ENCODE peak calls at places on chromosomes 6 and 20, in six cellular contexts. N is lower lobe of right lung, U is dorsolateral prefrontal cortex, F is heart left ventricle, E is OCI-LY7, K is aorta. T is an unnamed sample.

GRCh38 chr6:6466967-6467761 is 121.4 kb upstream of the LY86 start:
- DNase-seq in N (no peak), U (no peak), F (no peak), E (no peak), K (no peak), T (no peak)

GRCh38 chr6:30060982-30061765 is at the start of gene POLR1H:
- DNase-seq in N (peak), U (peak), F (peak), E (peak), K (peak), T (peak)

GRCh38 chr20:46605181-46605580 is 46.1 kb downstream of the SLC13A3 start:
- DNase-seq in N (no peak), U (no peak), F (no peak), E (no peak), K (no peak), T (no peak)

GRCh38 chr20:43043887-43044286 is 145.8 kb downstream of the PTPRT start:
- DNase-seq in N (no peak), U (no peak), F (no peak), E (no peak), K (no peak), T (no peak)

GRCh38 chr20:59772931-59773913 is 160.2 kb downstream of the SYCP2 start:
- DNase-seq in N (no peak), U (no peak), F (no peak), E (no peak), K (no peak), T (peak)

GRCh38 chr6:111606620-111607115 is 990 bp upstream of the TRAF3IP2 start:
- DNase-seq in N (no peak), U (no peak), F (no peak), E (peak), K (no peak), T (no peak)

GRCh38 chr20:25280051-25280573 is 32.2 kb downstream of the PYGB start:
- DNase-seq in N (peak), U (peak), F (peak), E (peak), K (peak), T (no peak)

GRCh38 chr20:61516398-61517208 is 264.5 kb downstream of the CDH4 start:
- DNase-seq in N (no peak), U (no peak), F (no peak), E (no peak), K (no peak), T (no peak)

GRCh38 chr6:156024339-156024738 is 568.7 kb upstream of the NOX3 start:
- DNase-seq in N (no peak), U (no peak), F (no peak), E (no peak), K (no peak), T (no peak)

GRCh38 chr20:24665196-24665595 is 195.8 kb downstream of the SYNDIG1 start:
- DNase-seq in N (no peak), U (no peak), F (no peak), E (no peak), K (no peak), T (no peak)

GRCh38 chr6:144793744-144794143 is 508.6 kb downstream of the UTRN start:
- DNase-seq in N (no peak), U (no peak), F (no peak), E (no peak), K (no peak), T (no peak)

GRCh38 chr6:20929283-20929682 is 395.0 kb downstream of the CDKAL1 start:
- DNase-seq in N (no peak), U (no peak), F (no peak), E (no peak), K (no peak), T (no peak)

GRCh38 chr6:47529734-47530133 is 52.1 kb downstream of the CD2AP start:
- DNase-seq in N (no peak), U (no peak), F (no peak), E (no peak), K (no peak), T (no peak)

GRCh38 chr6:47098570-47098993 is 56.5 kb upstream of the ADGRF1 start:
- DNase-seq in N (no peak), U (no peak), F (no peak), E (no peak), K (no peak), T (no peak)

GRCh38 chr20:31861346-31862156 is 8.8 kb downstream of the DUSP15 start:
- DNase-seq in N (peak), U (no peak), F (peak), E (peak), K (no peak), T (peak)

GRCh38 chr6:42217165-42217522 is 517 bp downstream of the MRPS10 start:
- DNase-seq in N (no peak), U (no peak), F (no peak), E (peak), K (no peak), T (no peak)

GRCh38 chr6:125954735-125955410 is 1.7 kb upstream of the HINT3 start:
- DNase-seq in N (no peak), U (no peak), F (no peak), E (no peak), K (no peak), T (no peak)

GRCh38 chr6:41629128-41629527 is 9.1 kb upstream of the MDFI start:
- DNase-seq in N (no peak), U (no peak), F (no peak), E (no peak), K (no peak), T (no peak)

GRCh38 chr6:15096894-15097837 is 148.7 kb upstream of the JARID2 start:
- DNase-seq in N (no peak), U (no peak), F (no peak), E (no peak), K (no peak), T (no peak)

GRCh38 chr6:33450434-33450833 is 3.9 kb upstream of the ZBTB9 start:
- DNase-seq in N (no peak), U (no peak), F (no peak), E (no peak), K (no peak), T (no peak)

GRCh38 chr20:51750037-51750769 is 18.0 kb downstream of the ATP9A start:
- DNase-seq in N (peak), U (peak), F (peak), E (no peak), K (peak), T (peak)

GRCh38 chr6:99349620-99350141 is at the start of gene FAXC:
- DNase-seq in N (peak), U (peak), F (no peak), E (no peak), K (peak), T (peak)

GRCh38 chr6:118102401-118102800 is 195.3 kb downstream of the SLC35F1 start:
- DNase-seq in N (no peak), U (no peak), F (no peak), E (no peak), K (no peak), T (no peak)

GRCh38 chr20:36307412-36308317 is 1.5 kb downstream of the DLGAP4 start:
- DNase-seq in N (no peak), U (peak), F (no peak), E (no peak), K (no peak), T (no peak)

GRCh38 chr6:163720005-163720404 is 305.5 kb downstream of the QKI start:
- DNase-seq in N (no peak), U (no peak), F (no peak), E (no peak), K (no peak), T (no peak)

GRCh38 chr20:32004963-32005362 is 5.3 kb upstream of the CCM2L start:
- DNase-seq in N (no peak), U (no peak), F (no peak), E (no peak), K (no peak), T (no peak)

DNA sequence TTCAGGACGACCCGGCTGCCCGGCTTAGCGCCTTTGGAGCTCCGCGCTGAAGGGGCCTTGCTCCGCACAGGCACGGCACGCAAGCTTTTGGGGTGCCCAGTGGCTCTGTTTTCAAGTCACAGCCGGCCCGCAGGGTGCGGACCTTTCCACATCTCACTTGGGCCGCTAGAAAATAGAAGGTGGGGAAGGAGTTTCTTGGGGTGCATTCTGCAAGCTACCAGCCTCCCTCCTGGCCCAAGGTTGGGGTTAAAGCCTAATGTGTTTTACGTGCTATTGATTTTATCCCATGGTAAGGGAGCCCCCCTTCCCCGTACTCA is 561 bp downstream of the KAT14 start:
- DNase-seq in N (no peak), U (no peak), F (no peak), E (no peak), K (no peak), T (no peak)
- H3K4me3 ChIP-seq in N (peak), U (peak), F (peak), E (peak), K (peak), T (peak)

GRCh38 chr6:31785475-31785874 is 8.3 kb upstream of the VWA7 start:
- DNase-seq in N (peak), U (no peak), F (no peak), E (no peak), K (no peak), T (no peak)
- H3K4me3 ChIP-seq in N (no peak), U (no peak), F (no peak), E (no peak), K (no peak), T (no peak)

GRCh38 chr6:26613201-26613600 is 16.4 kb downstream of the ABT1 start:
- DNase-seq in N (no peak), U (no peak), F (no peak), E (no peak), K (no peak), T (no peak)
- H3K4me3 ChIP-seq in N (no peak), U (no peak), F (no peak), E (no peak), K (no peak), T (no peak)

GRCh38 chr6:116403205-116403604 is 32.5 kb downstream of the DSE start:
- DNase-seq in N (no peak), U (no peak), F (no peak), E (no peak), K (no peak), T (no peak)

GRCh38 chr6:116404706-116405105 is 34.0 kb downstream of the DSE start:
- DNase-seq in N (no peak), U (no peak), F (no peak), E (no peak), K (no peak), T (no peak)

GRCh38 chr6:116406678-116407345 is 36.1 kb downstream of the DSE start:
- DNase-seq in N (no peak), U (no peak), F (no peak), E (no peak), K (no peak), T (no peak)

GRCh38 chr6:116405663-116406329 is 35.0 kb downstream of the DSE start:
- DNase-seq in N (no peak), U (no peak), F (no peak), E (peak), K (no peak), T (no peak)

DNA sequence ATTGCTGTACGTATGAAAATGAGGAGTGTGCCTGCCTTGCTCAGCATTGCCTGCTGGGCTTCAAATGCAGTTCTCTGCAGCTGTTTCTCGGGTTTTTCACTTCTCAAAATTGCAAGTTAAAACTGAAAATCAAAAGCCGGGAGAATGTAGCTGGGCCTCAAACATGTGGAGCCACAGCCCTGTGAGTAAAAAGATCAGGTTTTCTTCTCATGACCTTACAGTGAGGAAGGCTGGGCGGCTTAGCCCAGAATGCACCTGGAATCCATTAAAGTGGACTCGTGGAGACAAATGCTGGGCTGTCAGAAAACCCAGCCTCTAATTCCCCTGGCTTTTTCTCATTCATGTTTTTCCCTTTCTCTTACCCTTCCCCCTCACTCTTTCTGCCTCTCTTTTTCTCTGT is 34.4 kb downstream of the DSE start:
- DNase-seq in N (no peak), U (no peak), F (no peak), E (peak), K (no peak), T (no peak)
- H3K4me3 ChIP-seq in N (peak), U (peak), F (peak), E (peak), K (peak), T (no peak)